ENCODE peak calls at places on chromosomes 7 and 10, in nine cellular contexts. W, C, V, P, H, Y, R, A and N are unnamed samples.

GRCh38 chr10:10973310-10973709 is 44.4 kb upstream of the CELF2 start:
- DNase-seq in W (no peak), C (no peak), V (no peak), P (no peak), H (no peak), Y (no peak), R (no peak), A (no peak), N (no peak)

GRCh38 chr7:112204072-112204775 is 2.0 kb downstream of the DOCK4 start:
- DNase-seq in W (no peak), C (no peak), V (no peak), P (no peak), H (peak), Y (no peak), R (no peak), A (no peak), N (no peak)

GRCh38 chr10:72058347-72058898 is 29.9 kb downstream of the SPOCK2 start:
- DNase-seq in W (no peak), C (no peak), V (no peak), P (no peak), H (no peak), Y (no peak), R (no peak), A (no peak), N (no peak)

GRCh38 chr10:8444630-8445029 is 390.1 kb downstream of the GATA3 start:
- DNase-seq in W (no peak), C (no peak), V (no peak), P (no peak), H (no peak), Y (no peak), R (no peak), A (no peak), N (no peak)

GRCh38 chr7:153004341-153004740 is 244.8 kb downstream of the ACTR3B start:
- DNase-seq in W (no peak), C (no peak), V (no peak), P (no peak), H (no peak), Y (no peak), R (no peak), A (no peak), N (no peak)

GRCh38 chr7:578386-578785 is 58.7 kb upstream of the PDGFA start:
- DNase-seq in W (no peak), C (no peak), V (no peak), P (no peak), H (no peak), Y (no peak), R (no peak), A (no peak), N (no peak)

GRCh38 chr10:100670828-100671479 is 74.4 kb upstream of the PAX2 start:
- DNase-seq in W (no peak), C (no peak), V (no peak), P (peak), H (peak), Y (peak), R (no peak), A (no peak), N (peak)

GRCh38 chr7:131154380-131154779 is 173.3 kb upstream of the MKLN1 start:
- DNase-seq in W (no peak), C (no peak), V (no peak), P (no peak), H (no peak), Y (no peak), R (no peak), A (no peak), N (no peak)

GRCh38 chr10:64059884-64060283 is 538.7 kb downstream of the REEP3 start:
- DNase-seq in W (no peak), C (no peak), V (no peak), P (no peak), H (no peak), Y (no peak), R (no peak), A (no peak), N (no peak)

GRCh38 chr10:11921800-11922387 is 98.7 kb downstream of the PROSER2 start:
- DNase-seq in W (no peak), C (no peak), V (no peak), P (peak), H (no peak), Y (no peak), R (no peak), A (peak), N (no peak)

GRCh38 chr7:132298782-132299181 is 277.5 kb downstream of the PLXNA4 start:
- DNase-seq in W (no peak), C (peak), V (no peak), P (no peak), H (peak), Y (no peak), R (peak), A (no peak), N (no peak)

GRCh38 chr7:5232485-5232837 is 42.4 kb downstream of the WIPI2 start:
- DNase-seq in W (no peak), C (no peak), V (no peak), P (no peak), H (no peak), Y (no peak), R (no peak), A (no peak), N (no peak)

GRCh38 chr10:107163904-107164861 is at the start of gene SORCS1:
- DNase-seq in W (no peak), C (no peak), V (no peak), P (peak), H (no peak), Y (peak), R (no peak), A (no peak), N (no peak)